ENCODE peak calls at places on chromosomes 2 and 18, in nine cellular contexts. H is Right ventricle myocardium superior; B is activated naive CD8-positive, alpha-beta T cell treated with anti-CD3 and anti-CD28 coated beads, Interleukin-2, amount 50 U/mL, for 24 hours; O is activated T-cell treated with anti-CD3 and anti-CD28 coated beads, Interleukin-2, amount 50 U/mL, for 72 hours; S is upper lobe of right lung; X is thoracic aorta; J is left lung; Z is stimulated activated naive CD8-positive, alpha-beta T cell treated with anti-CD3 and anti-CD28 coated beads, Interleukin-15, amount 100 ng/mL, for 72 hours; N is Panc1. Y is an unnamed sample.
A peak's percentile ranks its signal among the peaks of the same experiment; 100 is the strongest.

GRCh38 chr2:64093341-64093740 is 50.9 kb downstream of the PELI1 start:
- ATAC-seq in B (no peak), X (no peak), O (no peak), Z (no peak), N (no peak), S (no peak), J (no peak), H (no peak), Y (no peak)

GRCh38 chr2:133780099-133780996 is 212.1 kb upstream of the NCKAP5 start:
- ATAC-seq in S (peak; percentile 87), H (peak; percentile 79), X (peak; percentile 43), N (no peak), J (peak; percentile 88), Z (no peak), B (no peak), O (no peak), Y (no peak)

GRCh38 chr2:231068525-231069222 is 12.0 kb downstream of the PSMD1 start:
- ATAC-seq in Z (no peak), O (peak; percentile 96), S (no peak), X (no peak), N (peak; percentile 97), J (peak; percentile 17), B (peak; percentile 97), H (no peak), Y (peak; percentile 91)

GRCh38 chr2:49129034-49129433 is 25.3 kb downstream of the FSHR start:
- ATAC-seq in H (no peak), B (no peak), N (no peak), O (no peak), X (no peak), S (no peak), Z (no peak), J (no peak), Y (peak; percentile 38)

GRCh38 chr2:135175177-135175576 is 123.1 kb downstream of the RAB3GAP1 start:
- ATAC-seq in S (no peak), B (no peak), X (no peak), J (no peak), N (no peak), O (no peak), Z (no peak), H (no peak), Y (no peak)

GRCh38 chr2:20137884-20138283 is 86.5 kb upstream of the LAPTM4A start:
- ATAC-seq in J (no peak), H (no peak), X (no peak), O (no peak), Z (no peak), B (no peak), S (no peak), N (no peak), Y (no peak)

GRCh38 chr2:33121925-33122324 is 175.2 kb downstream of the LTBP1 start:
- ATAC-seq in B (no peak), J (no peak), O (no peak), H (no peak), X (no peak), S (no peak), N (no peak), Z (no peak), Y (no peak)

GRCh38 chr2:177914247-177914646 is 158.3 kb downstream of the PDE11A start:
- ATAC-seq in N (no peak), H (no peak), B (no peak), J (no peak), Z (no peak), S (no peak), X (no peak), O (no peak), Y (no peak)

GRCh38 chr2:216665717-216666116 is 29.6 kb downstream of the IGFBP5 start:
- ATAC-seq in H (no peak), J (peak; percentile 13), O (no peak), X (no peak), Z (no peak), B (no peak), S (no peak), N (no peak), Y (no peak)

GRCh38 chr2:102149644-102150455 is 7.3 kb downstream of the IL1R1 start:
- ATAC-seq in H (no peak), N (no peak), S (no peak), B (no peak), X (no peak), J (no peak), Z (no peak), O (no peak), Y (no peak)

GRCh38 chr2:3692375-3692774 is 11.0 kb upstream of the DCDC2C start:
- ATAC-seq in S (peak; percentile 45), O (no peak), N (peak; percentile 78), H (no peak), B (no peak), X (no peak), J (peak; percentile 57), Z (no peak), Y (no peak)

GRCh38 chr18:58649966-58650816 is 21.1 kb upstream of the MALT1 start:
- ATAC-seq in S (no peak), Z (peak; percentile 98), X (no peak), O (peak; percentile 96), N (no peak), H (no peak), B (peak; percentile 96), J (peak; percentile 42), Y (peak; percentile 70)

GRCh38 chr2:64720543-64721325 is 67.0 kb upstream of the SERTAD2 start:
- ATAC-seq in O (no peak), J (peak; percentile 67), N (peak; percentile 75), S (peak; percentile 51), X (no peak), Z (no peak), B (no peak), H (no peak), Y (no peak)

GRCh38 chr2:180291060-180291459 is 284.0 kb upstream of the CWC22 start:
- ATAC-seq in H (no peak), X (no peak), Z (no peak), B (no peak), N (peak; percentile 69), J (no peak), S (no peak), O (no peak), Y (no peak)

GRCh38 chr2:163800889-163801498 is 65.2 kb upstream of the FIGN start:
- ATAC-seq in X (no peak), N (peak; percentile 87), S (no peak), O (no peak), Z (no peak), H (peak; percentile 34), B (no peak), J (peak; percentile 53), Y (no peak)

GRCh38 chr2:69499966-69500365 is 62.7 kb upstream of the NFU1 start:
- ATAC-seq in S (no peak), H (no peak), J (no peak), N (no peak), O (no peak), Z (no peak), X (no peak), B (peak; percentile 39), Y (peak; percentile 32)

GRCh38 chr18:2881490-2882195 is 34.8 kb downstream of the EMILIN2 start:
- ATAC-seq in S (peak; percentile 27), O (no peak), J (peak; percentile 70), B (no peak), H (peak; percentile 80), Z (no peak), X (peak; percentile 82), N (no peak), Y (no peak)

GRCh38 chr2:206804326-206804725 is 38.9 kb downstream of the FASTKD2 start:
- ATAC-seq in X (no peak), N (no peak), J (no peak), O (no peak), B (no peak), H (no peak), S (no peak), Z (no peak), Y (no peak)

GRCh38 chr2:31704561-31705212 is 123.9 kb upstream of the SRD5A2 start:
- ATAC-seq in O (no peak), X (no peak), J (no peak), N (no peak), H (no peak), Z (no peak), S (no peak), B (no peak), Y (no peak)

GRCh38 chr2:242031481-242032019 is 162.0 kb downstream of the RTP5 start:
- ATAC-seq in B (peak; percentile 88), N (no peak), X (no peak), O (peak; percentile 92), J (peak; percentile 36), Z (peak; percentile 95), S (peak; percentile 12), H (no peak), Y (peak; percentile 88)

GRCh38 chr2:74908763-74909444 is 49.5 kb upstream of the POLE4 start:
- ATAC-seq in S (peak; percentile 79), J (peak; percentile 87), O (no peak), X (no peak), Z (peak; percentile 37), N (peak; percentile 65), H (no peak), B (no peak), Y (no peak)

GRCh38 chr18:76336241-76336640 is 158.8 kb downstream of the ZNF516 start:
- ATAC-seq in B (no peak), H (no peak), N (no peak), J (no peak), O (no peak), Z (no peak), X (no peak), S (no peak), Y (no peak)

GRCh38 chr18:74248189-74248975 is 43.4 kb downstream of the CYB5A start:
- ATAC-seq in N (no peak), H (no peak), J (peak; percentile 79), Z (peak; percentile 94), X (no peak), S (peak; percentile 69), O (no peak), B (peak; percentile 56), Y (peak; percentile 36)

GRCh38 chr2:237374284-237375060 is 39.5 kb downstream of the COL6A3 start:
- ATAC-seq in Z (no peak), H (no peak), X (no peak), B (no peak), N (no peak), J (no peak), S (no peak), O (no peak), Y (no peak)

GRCh38 chr2:204152616-204153015 is 216.1 kb downstream of the ICOS start:
- ATAC-seq in O (no peak), J (no peak), H (no peak), B (no peak), N (no peak), X (peak; percentile 24), S (no peak), Z (no peak), Y (no peak)

GRCh38 chr2:162012565-162012869 is 61.5 kb downstream of the DPP4 start:
- ATAC-seq in H (no peak), O (peak; percentile 48), J (no peak), X (no peak), Z (peak; percentile 33), S (no peak), B (peak; percentile 30), N (no peak), Y (peak; percentile 32)

GRCh38 chr2:241460631-241461030 is 47.8 kb downstream of the STK25 start:
- ATAC-seq in N (peak; percentile 28), O (no peak), H (no peak), Z (no peak), B (no peak), J (no peak), X (no peak), S (no peak), Y (no peak)

GRCh38 chr18:62607708-62608428 is 85.0 kb downstream of the ZCCHC2 start:
- ATAC-seq in H (no peak), B (peak; percentile 23), Z (peak; percentile 73), X (no peak), N (no peak), S (no peak), J (no peak), O (no peak), Y (no peak)

GRCh38 chr2:229539628-229540027 is 174.7 kb downstream of the DNER start:
- ATAC-seq in B (no peak), H (no peak), N (no peak), S (no peak), X (no peak), O (no peak), J (no peak), Z (no peak), Y (no peak)

GRCh38 chr18:44342946-44343345 is 337.7 kb upstream of the SETBP1 start:
- ATAC-seq in B (no peak), J (no peak), H (no peak), Z (no peak), O (no peak), N (no peak), X (no peak), S (no peak), Y (no peak)

GRCh38 chr2:84556190-84556589 is 39.9 kb downstream of the DNAH6 start:
- ATAC-seq in N (no peak), B (no peak), Z (peak; percentile 37), X (no peak), S (no peak), J (no peak), H (no peak), O (no peak), Y (peak; percentile 55)

Y was measured in activated CD4-positive, CD25-positive, alpha-beta regulatory T cell treated with anti-CD3 and anti-CD28 coated beads, Interleukin-2, amount 50 U/mL, for 24 hours.